ENCODE peak calls at places on chromosomes 1 and 21, in eight cellular contexts. One of them, this sample, is unnamed.

GRCh38 chr1:154213274-154213673 is 7.1 kb upstream of the CFAP141 start:
- DNase-seq in adrenal gland: no peak
- DNase-seq in transverse colon: no peak
- DNase-seq in IMR-90: peak; percentile 86
- DNase-seq in NB4: no peak
- DNase-seq in prostate gland: no peak
- DNase-seq in GM12878: no peak
- DNase-seq in A549: no peak
- DNase-seq in this sample: peak; percentile 64

GRCh38 chr1:205924436-205924742 is 18.9 kb downstream of the SLC26A9 start:
- DNase-seq in adrenal gland: no peak
- DNase-seq in transverse colon: no peak
- DNase-seq in IMR-90: no peak
- DNase-seq in NB4: no peak
- DNase-seq in prostate gland: no peak
- DNase-seq in GM12878: no peak
- DNase-seq in A549: no peak
- DNase-seq in this sample: no peak

GRCh38 chr1:171844381-171844780 is 3.1 kb downstream of the DNM3 start:
- DNase-seq in adrenal gland: no peak
- DNase-seq in transverse colon: no peak
- DNase-seq in IMR-90: no peak
- DNase-seq in NB4: no peak
- DNase-seq in prostate gland: no peak
- DNase-seq in GM12878: no peak
- DNase-seq in A549: no peak
- DNase-seq in this sample: no peak

GRCh38 chr1:24127801-24128363 is 15.1 kb downstream of the IL22RA1 start:
- DNase-seq in adrenal gland: no peak
- DNase-seq in transverse colon: no peak
- DNase-seq in IMR-90: no peak
- DNase-seq in NB4: no peak
- DNase-seq in prostate gland: no peak
- DNase-seq in GM12878: no peak
- DNase-seq in A549: no peak
- DNase-seq in this sample: no peak

GRCh38 chr1:174726167-174726879 is 273.4 kb upstream of the CACYBP start:
- DNase-seq in adrenal gland: no peak
- DNase-seq in transverse colon: no peak
- DNase-seq in IMR-90: peak; percentile 55
- DNase-seq in NB4: peak; percentile 31
- DNase-seq in prostate gland: no peak
- DNase-seq in GM12878: no peak
- DNase-seq in A549: peak; percentile 35
- DNase-seq in this sample: no peak

GRCh38 chr21:45332415-45332814 is 44.7 kb upstream of the POFUT2 start:
- DNase-seq in adrenal gland: no peak
- DNase-seq in transverse colon: no peak
- DNase-seq in IMR-90: no peak
- DNase-seq in NB4: no peak
- DNase-seq in prostate gland: no peak
- DNase-seq in GM12878: no peak
- DNase-seq in A549: no peak
- DNase-seq in this sample: no peak

GRCh38 chr21:46052703-46053651 is 44.9 kb upstream of the COL6A2 start:
- DNase-seq in adrenal gland: no peak
- DNase-seq in transverse colon: no peak
- DNase-seq in IMR-90: peak; percentile 95
- DNase-seq in NB4: peak; percentile 13
- DNase-seq in prostate gland: no peak
- DNase-seq in GM12878: no peak
- DNase-seq in A549: peak; percentile 31
- DNase-seq in this sample: peak; percentile 62

GRCh38 chr1:12608311-12608957 is 9.6 kb downstream of the DHRS3 start:
- DNase-seq in adrenal gland: no peak
- DNase-seq in transverse colon: no peak
- DNase-seq in IMR-90: no peak
- DNase-seq in NB4: no peak
- DNase-seq in prostate gland: no peak
- DNase-seq in GM12878: no peak
- DNase-seq in A549: peak; percentile 40
- DNase-seq in this sample: no peak

GRCh38 chr1:34984435-34985062 is 598 bp downstream of the TMEM35B start:
- DNase-seq in adrenal gland: peak; percentile 48
- DNase-seq in transverse colon: peak; percentile 34
- DNase-seq in IMR-90: peak; percentile 33
- DNase-seq in NB4: peak; percentile 51
- DNase-seq in prostate gland: no peak
- DNase-seq in GM12878: no peak
- DNase-seq in A549: no peak
- DNase-seq in this sample: peak; percentile 49

GRCh38 chr1:56413671-56414199 is 165.6 kb downstream of the PLPP3 start:
- DNase-seq in adrenal gland: no peak
- DNase-seq in transverse colon: no peak
- DNase-seq in IMR-90: no peak
- DNase-seq in NB4: no peak
- DNase-seq in prostate gland: no peak
- DNase-seq in GM12878: no peak
- DNase-seq in A549: no peak
- DNase-seq in this sample: no peak

DNA sequence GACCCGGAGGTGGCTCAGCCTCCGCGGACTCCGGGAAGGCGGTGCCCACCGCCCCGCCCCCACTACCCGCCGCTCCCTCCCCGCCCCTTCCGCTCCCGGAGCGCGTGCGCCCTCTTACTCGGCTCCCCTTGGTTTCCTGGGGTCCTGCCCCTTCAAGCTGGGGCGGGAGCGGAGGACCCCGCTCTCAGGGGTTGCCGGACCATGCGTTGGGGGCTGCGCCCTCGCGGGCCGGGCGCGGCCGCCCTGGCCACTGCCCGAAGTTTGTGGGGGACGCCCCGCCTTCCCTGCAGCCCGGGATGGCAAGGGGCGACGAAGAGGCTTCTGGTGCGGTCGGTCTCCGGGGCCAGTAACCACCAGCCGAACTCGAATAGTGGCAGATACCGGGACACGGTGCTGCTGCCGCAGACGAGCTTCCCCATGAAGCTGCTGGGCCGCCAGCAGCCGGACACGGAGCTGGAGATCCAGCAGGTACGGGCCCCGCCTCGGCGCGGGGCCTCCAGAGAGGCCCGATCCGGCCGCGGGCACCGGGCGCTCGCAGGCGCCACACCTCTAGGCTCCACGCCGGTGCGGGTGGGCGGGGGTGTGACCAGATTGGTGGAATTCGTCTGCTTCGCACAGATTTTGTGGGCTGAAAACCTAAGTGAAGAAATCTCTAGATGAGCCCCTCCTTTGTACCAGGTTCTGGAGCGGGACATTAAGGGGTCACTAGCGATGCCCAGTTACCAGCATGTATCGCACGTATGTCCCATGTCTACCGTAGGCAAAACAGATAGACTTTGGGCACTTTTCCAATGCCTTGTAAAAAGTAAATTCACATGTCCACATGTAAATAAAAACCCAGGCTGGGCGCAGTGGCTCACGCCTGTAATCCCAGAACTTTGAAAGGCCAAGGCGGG is at the start of gene IARS2:
- DNase-seq in adrenal gland: peak; percentile 86
- DNase-seq in transverse colon: peak; percentile 93
- DNase-seq in IMR-90: peak; percentile 82
- DNase-seq in NB4: peak; percentile 89
- DNase-seq in prostate gland: peak; percentile 80
- DNase-seq in GM12878: peak; percentile 42
- DNase-seq in A549: peak; percentile 87
- DNase-seq in this sample: peak; percentile 82
- TF ChIP-seq POLR2A in adrenal gland: peak; percentile 37
- TF ChIP-seq POLR2A in transverse colon: peak; percentile 62
- TF ChIP-seq POLR2A in IMR-90: no peak
- TF ChIP-seq POLR2A in NB4: peak; percentile 67
- TF ChIP-seq POLR2A in prostate gland: peak; percentile 54
- TF ChIP-seq POLR2A in GM12878: peak; percentile 80
- TF ChIP-seq POLR2A in A549: peak; percentile 86
- TF ChIP-seq POLR2A in this sample: peak; percentile 85

GRCh38 chr1:38028671-38029070 is 16.1 kb downstream of the UTP11 start:
- DNase-seq in adrenal gland: no peak
- DNase-seq in transverse colon: no peak
- DNase-seq in IMR-90: no peak
- DNase-seq in NB4: no peak
- DNase-seq in prostate gland: no peak
- DNase-seq in GM12878: no peak
- DNase-seq in A549: no peak
- DNase-seq in this sample: no peak
- TF ChIP-seq POLR2A in adrenal gland: no peak
- TF ChIP-seq POLR2A in transverse colon: no peak
- TF ChIP-seq POLR2A in IMR-90: no peak
- TF ChIP-seq POLR2A in NB4: no peak
- TF ChIP-seq POLR2A in prostate gland: no peak
- TF ChIP-seq POLR2A in GM12878: no peak
- TF ChIP-seq POLR2A in A549: no peak
- TF ChIP-seq POLR2A in this sample: no peak

DNA sequence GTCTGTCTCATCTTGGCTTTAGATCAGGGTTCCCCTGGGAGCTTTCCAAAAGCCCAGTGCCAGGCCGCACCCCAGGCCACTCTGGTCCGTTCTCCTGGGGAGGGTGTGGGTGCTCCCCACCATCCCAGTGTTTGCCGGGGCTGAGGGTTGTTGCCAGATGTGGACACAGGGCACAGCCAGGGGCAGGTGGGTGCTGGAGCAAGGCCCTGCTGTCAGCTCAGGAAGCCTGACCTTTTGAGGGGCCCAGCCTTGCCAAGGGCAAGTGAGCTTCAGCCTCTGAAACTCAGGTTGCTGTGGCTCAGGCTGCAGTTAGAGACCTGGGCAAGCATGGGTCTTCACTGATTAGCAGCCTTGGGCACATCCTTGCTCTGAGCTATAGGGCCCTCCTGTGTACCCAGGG is 22.8 kb upstream of the ZBTB21 start:
- DNase-seq in adrenal gland: no peak
- DNase-seq in transverse colon: no peak
- DNase-seq in IMR-90: no peak
- DNase-seq in NB4: no peak
- DNase-seq in prostate gland: no peak
- DNase-seq in GM12878: no peak
- DNase-seq in A549: no peak
- DNase-seq in this sample: no peak
- TF ChIP-seq POLR2A in adrenal gland: no peak
- TF ChIP-seq POLR2A in transverse colon: no peak
- TF ChIP-seq POLR2A in IMR-90: no peak
- TF ChIP-seq POLR2A in NB4: no peak
- TF ChIP-seq POLR2A in prostate gland: no peak
- TF ChIP-seq POLR2A in GM12878: no peak
- TF ChIP-seq POLR2A in A549: no peak
- TF ChIP-seq POLR2A in this sample: no peak

DNA sequence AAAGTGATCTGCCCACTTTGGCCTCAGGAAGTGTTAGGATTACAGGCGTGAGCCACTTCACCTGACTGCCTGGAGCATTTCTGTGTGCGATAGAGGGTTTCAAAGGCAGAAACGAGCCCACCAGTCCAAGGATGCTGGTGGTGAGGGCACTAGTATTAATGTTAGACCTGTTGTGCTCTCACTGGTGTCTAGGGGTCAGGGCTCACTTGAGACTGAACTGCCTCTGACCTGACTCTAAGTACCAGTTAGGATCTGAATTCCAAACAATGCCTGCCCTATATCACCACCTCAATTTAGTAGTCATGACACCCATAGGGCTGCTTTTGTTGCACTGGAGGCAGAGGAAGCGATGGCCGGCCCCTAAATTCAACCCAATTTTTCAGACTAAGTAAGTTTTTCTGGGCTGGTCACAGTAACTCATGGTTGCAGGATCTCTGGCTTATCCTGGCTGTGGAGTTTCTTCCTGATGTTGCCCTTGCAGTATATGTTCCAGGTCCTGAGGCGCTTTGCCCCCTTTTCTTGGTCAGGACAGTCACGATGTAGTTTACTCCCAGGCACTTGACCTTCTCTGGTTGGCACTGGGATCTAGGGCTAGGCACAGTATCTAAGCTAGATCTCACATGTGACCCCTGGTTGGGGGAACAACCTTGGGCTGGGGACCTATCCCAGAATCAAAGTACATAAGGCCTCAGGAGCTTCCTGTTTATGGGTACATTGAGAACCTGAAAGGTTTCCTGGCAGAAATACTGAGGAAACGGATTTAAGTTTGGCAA is 4.5 kb downstream of the CCDC17 start:
- DNase-seq in adrenal gland: no peak
- DNase-seq in transverse colon: no peak
- DNase-seq in IMR-90: no peak
- DNase-seq in NB4: peak; percentile 22
- DNase-seq in prostate gland: no peak
- DNase-seq in GM12878: no peak
- DNase-seq in A549: no peak
- DNase-seq in this sample: no peak
- TF ChIP-seq POLR2A in adrenal gland: no peak
- TF ChIP-seq POLR2A in transverse colon: no peak
- TF ChIP-seq POLR2A in IMR-90: no peak
- TF ChIP-seq POLR2A in NB4: no peak
- TF ChIP-seq POLR2A in prostate gland: no peak
- TF ChIP-seq POLR2A in GM12878: no peak
- TF ChIP-seq POLR2A in A549: no peak
- TF ChIP-seq POLR2A in this sample: no peak

GRCh38 chr1:151243683-151244216 is 10.8 kb upstream of the PSMD4 start:
- DNase-seq in adrenal gland: no peak
- DNase-seq in transverse colon: no peak
- DNase-seq in IMR-90: no peak
- DNase-seq in NB4: no peak
- DNase-seq in prostate gland: no peak
- DNase-seq in GM12878: no peak
- DNase-seq in A549: no peak
- DNase-seq in this sample: no peak
- TF ChIP-seq POLR2A in adrenal gland: no peak
- TF ChIP-seq POLR2A in transverse colon: no peak
- TF ChIP-seq POLR2A in IMR-90: no peak
- TF ChIP-seq POLR2A in NB4: no peak
- TF ChIP-seq POLR2A in prostate gland: no peak
- TF ChIP-seq POLR2A in GM12878: no peak
- TF ChIP-seq POLR2A in A549: no peak
- TF ChIP-seq POLR2A in this sample: no peak

GRCh38 chr1:107687846-107688753 is 276.9 kb downstream of the VAV3 start:
- DNase-seq in adrenal gland: no peak
- DNase-seq in transverse colon: no peak
- DNase-seq in IMR-90: no peak
- DNase-seq in NB4: peak; percentile 75
- DNase-seq in prostate gland: peak; percentile 51
- DNase-seq in GM12878: no peak
- DNase-seq in A549: peak; percentile 66
- DNase-seq in this sample: no peak
- TF ChIP-seq POLR2A in adrenal gland: no peak
- TF ChIP-seq POLR2A in transverse colon: peak; percentile 88
- TF ChIP-seq POLR2A in IMR-90: no peak
- TF ChIP-seq POLR2A in NB4: no peak
- TF ChIP-seq POLR2A in prostate gland: peak; percentile 38
- TF ChIP-seq POLR2A in GM12878: no peak
- TF ChIP-seq POLR2A in A549: no peak
- TF ChIP-seq POLR2A in this sample: no peak

This sample was measured in H54.